ENCODE peak calls at places on chromosomes 12 and 14, in eight cellular contexts. U, E, B, Y, T, Z, X and N are unnamed samples.
A peak's percentile ranks its signal among the peaks of the same experiment; 100 is the strongest.

GRCh38 chr12:52037248-52037861 is 13.9 kb upstream of the NR4A1 start:
- DNase-seq in U (no peak), E (peak; percentile 46), B (no peak), Y (peak; percentile 68), T (peak; percentile 89), Z (peak; percentile 62), X (no peak), N (no peak)

GRCh38 chr14:89992273-89992672 is 36.5 kb downstream of the TDP1 start:
- DNase-seq in U (peak; percentile 16), E (no peak), B (no peak), Y (no peak), T (no peak), Z (no peak), X (no peak), N (no peak)

GRCh38 chr12:50220357-50221061 is 53.3 kb upstream of the CERS5 start:
- DNase-seq in U (peak; percentile 29), E (peak; percentile 72), B (no peak), Y (no peak), T (no peak), Z (no peak), X (peak; percentile 42), N (no peak)

GRCh38 chr14:26596722-26597030 is 1.2 kb downstream of the NOVA1 start:
- DNase-seq in U (no peak), E (peak; percentile 1), B (no peak), Y (no peak), T (peak; percentile 40), Z (no peak), X (peak; percentile 12), N (no peak)

GRCh38 chr12:27618836-27619235 is 77.4 kb upstream of the REP15 start:
- DNase-seq in U (no peak), E (peak; percentile 12), B (no peak), Y (no peak), T (no peak), Z (no peak), X (no peak), N (no peak)

GRCh38 chr12:103627189-103627855 is 40.2 kb downstream of the STAB2 start:
- DNase-seq in U (peak; percentile 19), E (no peak), B (no peak), Y (no peak), T (no peak), Z (no peak), X (no peak), N (no peak)

GRCh38 chr12:32486158-32486557 is 86.8 kb downstream of the FGD4 start:
- DNase-seq in U (no peak), E (no peak), B (no peak), Y (no peak), T (no peak), Z (no peak), X (no peak), N (no peak)

GRCh38 chr14:21092147-21093011 is 6.1 kb downstream of the ZNF219 start:
- DNase-seq in U (peak; percentile 81), E (peak; percentile 67), B (peak; percentile 90), Y (peak; percentile 71), T (peak; percentile 92), Z (peak; percentile 74), X (peak; percentile 83), N (peak; percentile 67)

GRCh38 chr14:106875503-106875902 is 1349.1 kb downstream of the TMEM121 start:
- DNase-seq in U (no peak), E (no peak), B (no peak), Y (no peak), T (peak; percentile 81), Z (no peak), X (no peak), N (no peak)

GRCh38 chr12:59066445-59066844 is 146.1 kb upstream of the LRIG3 start:
- DNase-seq in U (no peak), E (no peak), B (no peak), Y (no peak), T (no peak), Z (no peak), X (no peak), N (no peak)

GRCh38 chr12:2431810-2432209 is 363.0 kb upstream of the FKBP4 start:
- DNase-seq in U (no peak), E (no peak), B (no peak), Y (no peak), T (no peak), Z (no peak), X (no peak), N (no peak)

DNA sequence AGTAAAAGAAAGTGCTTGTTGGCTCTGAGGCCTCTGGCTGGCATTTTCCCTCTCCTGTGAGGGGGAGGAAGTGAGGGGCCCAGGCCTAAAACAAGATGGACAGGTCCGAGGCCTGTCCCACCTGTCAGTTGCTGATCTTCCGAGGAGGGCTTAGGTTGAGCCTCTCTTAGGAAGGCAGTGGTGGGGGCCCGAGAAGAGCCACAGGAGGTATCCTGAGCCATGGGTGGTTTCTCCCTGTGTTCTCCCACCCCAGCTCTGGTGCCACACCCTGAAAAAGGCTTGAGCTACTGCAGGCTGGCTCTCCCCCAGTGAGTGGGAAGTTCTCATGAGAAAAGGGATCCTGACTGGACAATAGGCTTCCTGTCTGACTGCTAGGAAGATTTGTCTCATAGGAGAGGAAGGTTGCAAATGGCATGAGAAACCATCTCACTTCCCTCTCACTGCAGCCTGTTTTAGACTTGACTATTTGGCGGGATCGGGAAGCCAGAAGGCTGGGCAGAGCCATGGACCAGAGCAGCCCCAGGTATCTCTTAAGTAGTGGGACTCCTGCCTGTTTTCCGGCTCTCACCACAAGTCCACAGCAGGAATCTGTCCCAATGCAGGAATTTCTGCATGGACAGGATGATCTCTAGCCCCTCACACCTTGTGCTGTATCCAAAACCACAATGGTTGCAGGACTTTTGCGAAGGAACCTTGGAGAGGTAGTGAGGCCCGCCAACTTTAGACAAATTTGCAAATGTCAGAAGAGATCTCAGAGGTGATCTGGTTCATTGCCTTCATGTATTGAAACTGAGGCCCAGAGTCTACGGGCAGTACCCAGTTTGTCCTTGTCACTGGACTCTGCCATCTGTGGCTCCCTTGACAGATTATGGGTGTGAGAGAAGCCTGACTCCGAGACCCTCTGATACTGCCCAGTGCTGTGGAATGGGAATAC is 71.9 kb upstream of the SRSF5 start:
- DNase-seq in U (no peak), E (peak; percentile 63), B (no peak), Y (no peak), T (no peak), Z (no peak), X (no peak), N (no peak)
- H3K4me1 ChIP-seq in U (peaks cover 85% of the 10 kb centered on the region), E (peaks cover 26% of the 10 kb centered on the region), B (no peaks in the 10 kb centered on the region), Y (peaks cover 11% of the 10 kb centered on the region), T (peaks cover 31% of the 10 kb centered on the region), Z (peaks cover 63% of the 10 kb centered on the region), X (peaks cover 8% of the 10 kb centered on the region), N (peaks cover 91% of the 10 kb centered on the region)

DNA sequence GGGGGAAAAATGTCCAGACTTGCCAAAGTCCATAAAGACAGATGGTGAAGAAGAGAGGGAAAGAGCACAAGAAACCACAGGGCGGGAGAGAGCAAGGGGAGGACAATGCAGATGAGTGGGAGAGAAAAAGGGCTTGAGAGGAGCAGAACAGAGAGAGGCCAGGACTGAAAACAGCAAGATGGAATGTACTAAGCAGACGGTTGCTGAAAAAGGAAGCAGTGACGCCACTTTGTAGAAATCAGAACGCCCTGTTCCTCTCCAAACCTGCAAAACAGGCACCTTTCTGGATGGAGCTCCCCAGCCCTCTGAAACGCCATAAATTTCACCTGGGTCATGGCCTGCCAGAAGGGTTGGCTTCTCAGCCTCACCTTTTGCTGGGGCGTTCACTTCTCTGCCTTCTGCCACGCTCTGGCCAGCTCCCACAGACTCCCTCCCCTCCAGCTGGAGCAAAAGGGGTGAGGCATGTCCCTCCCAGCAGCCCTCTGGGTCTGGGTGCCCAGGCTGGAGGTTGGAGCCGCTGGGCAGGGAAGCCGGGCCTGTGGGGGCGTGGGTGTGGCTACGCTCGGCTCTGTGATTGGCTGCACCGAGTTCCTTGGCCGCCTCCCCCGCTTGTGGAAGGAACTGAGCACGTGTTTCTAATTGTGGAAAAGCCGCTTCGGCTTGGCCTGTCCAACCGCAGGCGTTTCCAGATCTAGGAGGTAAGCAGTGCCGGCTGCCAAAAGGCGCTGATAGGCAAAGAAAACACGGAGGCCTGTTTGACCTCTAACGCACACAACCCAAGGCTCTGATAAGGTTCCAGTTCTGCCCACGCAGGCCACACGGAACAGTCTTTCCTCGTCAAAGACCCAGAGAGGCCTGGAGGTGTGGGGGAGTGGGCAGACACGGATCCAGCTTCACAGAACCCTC is 29.3 kb downstream of the SLC7A8 start:
- DNase-seq in U (peak; percentile 97), E (no peak), B (peak; percentile 77), Y (peak; percentile 90), T (peak; percentile 96), Z (peak; percentile 99), X (no peak), N (peak; percentile 92)
- TF ChIP-seq POLR2A in U (peak; percentile 88), E (no peak), B (peak; percentile 20), Y (peak; percentile 44), T (peak; percentile 10), Z (peak; percentile 98), X (no peak), N (no peak)

GRCh38 chr12:116153983-116154382 is 123.5 kb downstream of the MED13L start:
- DNase-seq in U (no peak), E (no peak), B (no peak), Y (no peak), T (no peak), Z (no peak), X (no peak), N (no peak)

GRCh38 chr12:116157845-116158267 is 119.6 kb downstream of the MED13L start:
- DNase-seq in U (no peak), E (no peak), B (no peak), Y (no peak), T (no peak), Z (no peak), X (no peak), N (no peak)

GRCh38 chr12:116153096-116153495 is 124.4 kb downstream of the MED13L start:
- DNase-seq in U (no peak), E (no peak), B (no peak), Y (no peak), T (no peak), Z (no peak), X (no peak), N (no peak)

GRCh38 chr12:116156614-116157013 is 120.9 kb downstream of the MED13L start:
- DNase-seq in U (no peak), E (no peak), B (no peak), Y (no peak), T (no peak), Z (no peak), X (no peak), N (no peak)

GRCh38 chr12:116155383-116155782 is 122.1 kb downstream of the MED13L start:
- DNase-seq in U (no peak), E (no peak), B (no peak), Y (no peak), T (no peak), Z (no peak), X (no peak), N (no peak)
- H3K4me1 ChIP-seq in U (peaks cover 55% of the 10 kb centered on the region), E (peaks cover 12% of the 10 kb centered on the region), B (no peaks in the 10 kb centered on the region), Y (no peaks in the 10 kb centered on the region), T (peaks cover 11% of the 10 kb centered on the region), Z (peaks cover 69% of the 10 kb centered on the region), X (peaks cover 52% of the 10 kb centered on the region), N (peaks cover 1% of the 10 kb centered on the region)

DNA sequence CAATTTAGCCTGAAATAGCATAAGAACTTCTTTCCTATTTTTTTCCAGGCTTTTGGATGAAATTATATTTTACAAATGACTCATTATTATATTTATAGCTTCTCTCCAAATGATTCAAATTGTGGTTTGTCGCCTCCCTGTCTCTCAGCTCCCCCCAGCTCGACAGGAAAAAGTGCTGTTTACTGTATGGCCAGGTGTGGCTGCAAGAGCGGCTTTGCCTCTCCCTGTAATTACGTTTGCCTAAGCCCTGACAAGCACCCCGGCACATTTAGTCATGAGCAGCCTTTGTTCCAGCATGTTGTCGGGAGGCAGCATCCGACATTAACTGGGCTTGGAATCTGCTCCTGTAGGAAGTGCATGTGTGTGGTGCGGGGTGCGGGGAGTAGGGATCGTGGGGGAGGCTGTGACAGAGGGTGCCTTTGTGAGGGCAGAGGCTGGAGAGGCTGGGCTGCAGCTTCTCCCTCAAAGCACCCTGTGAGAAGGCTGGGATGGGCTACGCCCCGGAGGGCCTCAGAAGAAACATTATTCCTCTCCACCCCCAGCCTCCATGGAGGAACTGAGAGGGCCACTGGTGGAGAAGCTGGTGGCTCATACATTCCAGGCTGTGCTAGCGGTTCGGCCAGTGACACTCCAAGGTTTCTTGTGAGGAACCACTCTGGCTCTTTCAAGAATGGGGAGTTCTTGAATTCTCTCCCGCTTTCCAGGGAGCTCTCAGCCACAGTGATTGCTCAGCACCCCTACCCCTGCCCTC is 42.1 kb upstream of the CTDSP2 start:
- DNase-seq in U (peak; percentile 55), E (peak; percentile 76), B (no peak), Y (peak; percentile 66), T (peak; percentile 67), Z (no peak), X (no peak), N (no peak)
- TF ChIP-seq POLR2A in U (no peak), E (peak; percentile 37), B (no peak), Y (no peak), T (no peak), Z (no peak), X (no peak), N (no peak)